ENCODE peak calls at places on chromosomes 1 and 21, in four cellular contexts. G is RWPE1, Y is cardiac muscle cell, L is fibroblast of pulmonary artery. T is an unnamed sample.
A peak's percentile ranks its signal among the peaks of the same experiment; 100 is the strongest.

GRCh38 chr1:220565670-220566069 is 37.7 kb downstream of the MARK1 start:
- DNase-seq in G (no peak), Y (no peak), L (no peak), T (no peak)

GRCh38 chr1:151908228-151908691 is 1.1 kb downstream of the THEM4 start:
- DNase-seq in G (no peak), Y (no peak), L (peak; percentile 36), T (peak; percentile 36)

GRCh38 chr21:44510508-44511218 is 29.3 kb downstream of the KRTAP10-1 start:
- DNase-seq in G (peak; percentile 41), Y (peak; percentile 79), L (peak; percentile 39), T (peak; percentile 92)

GRCh38 chr1:168091720-168092119 is 45.0 kb downstream of the GPR161 start:
- DNase-seq in G (no peak), Y (no peak), L (no peak), T (no peak)

GRCh38 chr1:224380003-224380402 is 23.3 kb downstream of the CNIH4 start:
- DNase-seq in G (no peak), Y (no peak), L (no peak), T (no peak)

GRCh38 chr1:7533006-7533405 is 238.1 kb upstream of the VAMP3 start:
- DNase-seq in G (no peak), Y (no peak), L (no peak), T (no peak)

GRCh38 chr1:114700026-114700600 is 4.8 kb upstream of the AMPD1 start:
- DNase-seq in G (no peak), Y (no peak), L (no peak), T (no peak)

GRCh38 chr1:33050221-33051076 is 13.8 kb upstream of the AK2 start:
- DNase-seq in G (peak; percentile 73), Y (no peak), L (peak; percentile 92), T (no peak)

GRCh38 chr1:203643213-203644045 is 16.8 kb downstream of the ATP2B4 start:
- DNase-seq in G (no peak), Y (no peak), L (peak; percentile 60), T (no peak)

GRCh38 chr1:8939362-8939995 is 6.2 kb upstream of the CA6 start:
- DNase-seq in G (peak; percentile 37), Y (no peak), L (no peak), T (no peak)

GRCh38 chr1:151134396-151134795 is 12.0 kb downstream of the SEMA6C start:
- DNase-seq in G (no peak), Y (no peak), L (no peak), T (no peak)

GRCh38 chr1:246602194-246602593 is 35.9 kb downstream of the CNST start:
- DNase-seq in G (no peak), Y (no peak), L (no peak), T (no peak)

GRCh38 chr1:107299521-107299920 is 158.7 kb downstream of the NTNG1 start:
- DNase-seq in G (no peak), Y (no peak), L (no peak), T (no peak)

GRCh38 chr1:50929376-50929958 is 30.6 kb downstream of the FAF1 start:
- DNase-seq in G (peak; percentile 19), Y (peak; percentile 5), L (peak; percentile 68), T (no peak)

GRCh38 chr1:25486602-25487001 is 55.9 kb downstream of the MACO1 start:
- DNase-seq in G (no peak), Y (no peak), L (no peak), T (no peak)

GRCh38 chr1:85746777-85747176 is 38.5 kb upstream of the ZNHIT6 start:
- DNase-seq in G (no peak), Y (no peak), L (no peak), T (no peak)

GRCh38 chr1:203049576-203050180 is 23.4 kb downstream of the PPFIA4 start:
- DNase-seq in G (no peak), Y (no peak), L (no peak), T (no peak)

GRCh38 chr1:201528631-201529260 is 10.2 kb upstream of the NAV1 start:
- DNase-seq in G (no peak), Y (no peak), L (peak; percentile 37), T (no peak)

GRCh38 chr21:17819114-17819877 is at the start of gene C21orf91:
- DNase-seq in G (peak; percentile 86), Y (peak; percentile 87), L (peak; percentile 90), T (peak; percentile 91)

GRCh38 chr1:2203671-2204383 is 9.3 kb upstream of the FAAP20 start:
- DNase-seq in G (no peak), Y (no peak), L (no peak), T (no peak)

GRCh38 chr1:80594013-80594412 is 1206.7 kb upstream of the ADGRL2 start:
- DNase-seq in G (no peak), Y (no peak), L (no peak), T (no peak)

GRCh38 chr1:31932491-31933316 is 5.5 kb downstream of the PTP4A2 start:
- DNase-seq in G (no peak), Y (no peak), L (no peak), T (no peak)

DNA sequence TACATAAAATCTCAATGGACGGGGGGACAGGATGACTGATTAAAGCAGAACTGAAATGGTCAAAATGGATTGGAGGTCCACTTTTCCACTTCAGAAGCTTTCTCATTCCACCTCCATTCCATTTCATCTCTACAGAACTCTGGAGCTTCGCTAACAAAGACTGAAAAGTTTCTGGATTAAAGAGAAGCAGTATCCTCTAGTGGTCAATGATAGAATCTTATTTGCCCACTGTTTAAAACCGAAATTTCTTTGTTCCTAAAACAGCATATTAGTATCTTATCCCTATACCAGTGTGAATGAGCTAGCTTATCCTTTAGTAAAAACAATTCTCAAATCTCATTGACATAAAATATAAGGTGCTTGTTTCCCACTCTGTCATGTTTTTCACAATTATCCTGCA is 890.6 kb downstream of the KCNT2 start:
- DNase-seq in G (peak; percentile 34), Y (peak; percentile 5), L (peak; percentile 27), T (no peak)
- TF ChIP-seq CTCF in G (peak; percentile 55), Y (peak; percentile 44), L (peak; percentile 48), T (peak; percentile 22)

DNA sequence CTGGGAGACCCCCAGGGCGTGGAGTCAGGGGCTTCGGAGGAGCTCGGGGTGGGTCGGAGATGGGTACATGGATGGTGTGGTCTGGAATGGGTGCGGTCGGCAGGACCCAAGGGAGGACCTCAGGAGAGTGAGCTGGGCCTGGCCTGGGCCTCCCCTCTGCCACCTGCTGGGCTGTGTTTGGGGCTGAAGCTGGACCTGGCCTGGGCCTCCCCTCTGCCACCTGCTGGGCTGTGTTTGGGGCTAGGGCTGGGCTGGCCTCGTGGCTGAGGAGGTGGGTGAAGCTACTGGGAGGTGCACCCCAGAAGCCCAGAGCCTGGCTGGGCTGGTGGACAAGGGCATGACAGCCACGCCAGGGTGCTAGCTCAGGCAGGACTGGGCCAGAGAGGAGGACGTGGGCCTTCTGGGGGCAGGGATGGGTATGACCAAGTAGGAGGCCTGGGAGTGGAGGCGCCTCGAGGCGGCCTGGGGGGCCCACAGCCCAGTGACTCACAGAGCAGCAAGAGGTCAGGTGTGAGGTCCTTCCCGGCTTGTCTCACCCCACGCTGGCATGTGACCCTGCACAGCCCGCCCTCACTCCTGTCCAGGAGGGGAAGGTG is 14.5 kb downstream of the SAMD11 start:
- DNase-seq in G (peak; percentile 49), Y (peak; percentile 71), L (peak; percentile 32), T (peak; percentile 63)
- TF ChIP-seq CTCF in G (peak; percentile 71), Y (peak; percentile 45), L (peak; percentile 45), T (peak; percentile 60)

DNA sequence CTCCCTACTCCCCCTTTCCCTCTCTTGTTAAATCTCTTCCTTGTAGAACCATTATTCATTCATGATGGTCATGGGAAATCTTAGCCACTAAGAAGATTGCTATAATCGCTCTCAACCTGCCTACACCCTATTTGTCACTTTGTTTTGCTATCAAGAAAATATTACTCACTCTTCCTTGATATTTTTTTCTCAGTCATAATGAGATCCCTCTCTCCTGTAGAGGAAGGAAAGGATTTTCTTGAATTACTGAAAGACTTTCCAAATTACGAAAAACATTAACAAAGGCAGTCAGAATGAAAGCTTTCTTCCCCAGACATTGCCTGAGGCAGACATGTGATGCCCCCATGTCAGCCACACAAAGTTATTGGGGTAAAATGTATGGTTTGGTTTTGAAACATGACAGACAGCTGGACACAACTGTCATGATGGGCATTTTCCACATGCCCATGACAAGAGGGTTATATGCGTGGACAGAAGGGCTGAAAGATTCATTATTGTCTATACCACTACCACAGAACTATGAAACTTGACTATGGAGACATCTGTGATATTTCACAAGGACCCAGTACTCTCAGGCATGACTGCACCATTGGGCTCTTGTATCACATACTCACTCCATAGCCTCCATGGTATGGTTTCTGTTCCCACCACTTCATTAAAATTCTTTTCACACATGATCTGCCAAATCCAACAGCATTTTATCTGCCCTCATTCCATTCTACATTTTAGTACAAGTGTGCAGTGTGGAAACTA is 420.1 kb downstream of the DISC1 start:
- DNase-seq in G (no peak), Y (no peak), L (no peak), T (no peak)
- TF ChIP-seq CTCF in G (no peak), Y (no peak), L (no peak), T (no peak)

GRCh38 chr1:156925154-156926010 is 5.0 kb downstream of the LRRC71 start:
- DNase-seq in G (no peak), Y (no peak), L (no peak), T (no peak)

GRCh38 chr1:156926175-156926574 is 5.7 kb downstream of the LRRC71 start:
- DNase-seq in G (peak; percentile 46), Y (peak; percentile 42), L (peak; percentile 43), T (peak; percentile 62)

GRCh38 chr1:156922986-156923564 is 2.6 kb downstream of the LRRC71 start:
- DNase-seq in G (no peak), Y (no peak), L (no peak), T (no peak)

GRCh38 chr1:156924478-156925153 is 4.2 kb downstream of the LRRC71 start:
- DNase-seq in G (no peak), Y (no peak), L (no peak), T (no peak)

DNA sequence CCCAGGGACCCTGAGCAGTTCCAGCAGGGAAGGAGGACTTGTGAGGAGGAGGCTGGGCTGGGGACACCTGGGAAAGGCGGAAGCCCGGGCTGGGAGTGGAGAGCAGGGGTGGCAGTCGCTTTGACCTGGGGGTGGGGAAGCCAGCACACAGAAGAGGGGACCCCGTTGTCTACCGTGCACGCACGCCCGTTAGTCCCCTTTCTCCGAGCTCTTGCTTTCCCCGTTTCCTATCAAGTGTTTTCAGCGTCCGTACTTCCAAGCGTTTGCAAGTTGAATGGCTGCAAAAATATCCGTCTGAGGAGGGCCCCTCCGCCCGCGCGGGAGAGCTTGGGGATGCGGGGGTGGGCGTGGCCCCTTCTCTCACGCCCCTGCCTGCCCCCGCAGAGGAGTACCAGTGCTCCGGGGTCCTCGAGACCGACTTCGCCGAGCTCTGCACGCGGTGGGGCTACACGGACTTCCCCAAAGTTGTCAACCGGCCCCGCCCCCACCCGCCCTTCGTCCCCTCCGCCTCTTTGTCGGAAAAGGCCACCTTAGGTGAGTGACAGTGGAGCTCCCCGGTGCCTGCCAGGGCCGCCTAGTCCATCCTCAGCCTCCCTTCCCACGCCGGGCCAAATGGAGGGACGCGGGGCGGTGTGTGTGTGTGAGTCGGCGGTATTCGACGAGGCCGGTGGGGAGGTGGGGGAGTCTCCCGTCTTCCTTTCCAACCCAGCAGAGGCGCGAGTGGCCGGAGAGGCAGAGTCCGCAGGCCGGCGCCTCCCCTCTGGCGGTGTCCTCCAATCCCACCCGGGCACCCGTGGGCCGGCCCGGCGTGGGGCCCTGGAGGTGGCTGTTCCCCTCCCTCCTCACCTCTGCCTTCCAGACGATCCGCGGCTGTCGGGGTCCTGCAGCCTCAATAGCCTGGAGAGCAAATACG is 3.4 kb downstream of the LRRC71 start:
- DNase-seq in G (no peak), Y (peak; percentile 35), L (no peak), T (no peak)
- TF ChIP-seq CTCF in G (no peak), Y (no peak), L (no peak), T (no peak)